ENCODE peak calls at places on chromosomes 5 and 9, in five cellular contexts. One of them, this sample, is unnamed.

GRCh38 chr5:177600458-177601018 is 606 bp downstream of the B4GALT7 start:
- DNase-seq in HEK293T: no peak
- DNase-seq in stimulated activated CD8-positive, alpha-beta memory T cell treated with anti-CD3 and anti-CD28 coated beads, Interleukin-2, amount 100 ng/mL, for 48 hours: no peak
- DNase-seq in SK-N-SH: no peak
- DNase-seq in fibroblast of mammary gland: peak; percentile 31
- DNase-seq in this sample: peak; percentile 53

GRCh38 chr5:44987026-44987425 is 178.3 kb downstream of the MRPS30 start:
- DNase-seq in HEK293T: no peak
- DNase-seq in stimulated activated CD8-positive, alpha-beta memory T cell treated with anti-CD3 and anti-CD28 coated beads, Interleukin-2, amount 100 ng/mL, for 48 hours: no peak
- DNase-seq in SK-N-SH: no peak
- DNase-seq in fibroblast of mammary gland: no peak
- DNase-seq in this sample: peak; percentile 21

GRCh38 chr5:18024542-18024941 is 390.3 kb downstream of the TAF11L14 start:
- DNase-seq in HEK293T: no peak
- DNase-seq in stimulated activated CD8-positive, alpha-beta memory T cell treated with anti-CD3 and anti-CD28 coated beads, Interleukin-2, amount 100 ng/mL, for 48 hours: no peak
- DNase-seq in SK-N-SH: no peak
- DNase-seq in fibroblast of mammary gland: no peak
- DNase-seq in this sample: no peak

GRCh38 chr5:22531986-22532385 is 321.2 kb downstream of the CDH12 start:
- DNase-seq in HEK293T: no peak
- DNase-seq in stimulated activated CD8-positive, alpha-beta memory T cell treated with anti-CD3 and anti-CD28 coated beads, Interleukin-2, amount 100 ng/mL, for 48 hours: no peak
- DNase-seq in SK-N-SH: no peak
- DNase-seq in fibroblast of mammary gland: no peak
- DNase-seq in this sample: no peak

GRCh38 chr9:72065076-72065475 is 4.7 kb upstream of the C9orf57 start:
- DNase-seq in HEK293T: no peak
- DNase-seq in stimulated activated CD8-positive, alpha-beta memory T cell treated with anti-CD3 and anti-CD28 coated beads, Interleukin-2, amount 100 ng/mL, for 48 hours: no peak
- DNase-seq in SK-N-SH: no peak
- DNase-seq in fibroblast of mammary gland: peak; percentile 68
- DNase-seq in this sample: no peak

GRCh38 chr9:129237195-129237611 is 59.1 kb upstream of the IER5L start:
- DNase-seq in HEK293T: no peak
- DNase-seq in stimulated activated CD8-positive, alpha-beta memory T cell treated with anti-CD3 and anti-CD28 coated beads, Interleukin-2, amount 100 ng/mL, for 48 hours: peak; percentile 51
- DNase-seq in SK-N-SH: no peak
- DNase-seq in fibroblast of mammary gland: peak; percentile 71
- DNase-seq in this sample: peak; percentile 76

GRCh38 chr9:37511006-37511714 is 25.4 kb downstream of the POLR1E start:
- DNase-seq in HEK293T: peak; percentile 70
- DNase-seq in stimulated activated CD8-positive, alpha-beta memory T cell treated with anti-CD3 and anti-CD28 coated beads, Interleukin-2, amount 100 ng/mL, for 48 hours: no peak
- DNase-seq in SK-N-SH: peak; percentile 52
- DNase-seq in fibroblast of mammary gland: no peak
- DNase-seq in this sample: peak; percentile 45

GRCh38 chr9:132644251-132644650 is 25.5 kb downstream of the DDX31 start:
- DNase-seq in HEK293T: peak; percentile 41
- DNase-seq in stimulated activated CD8-positive, alpha-beta memory T cell treated with anti-CD3 and anti-CD28 coated beads, Interleukin-2, amount 100 ng/mL, for 48 hours: no peak
- DNase-seq in SK-N-SH: peak; percentile 44
- DNase-seq in fibroblast of mammary gland: no peak
- DNase-seq in this sample: peak; percentile 39

GRCh38 chr5:72441861-72442540 is 65.2 kb downstream of the ZNF366 start:
- DNase-seq in HEK293T: no peak
- DNase-seq in stimulated activated CD8-positive, alpha-beta memory T cell treated with anti-CD3 and anti-CD28 coated beads, Interleukin-2, amount 100 ng/mL, for 48 hours: no peak
- DNase-seq in SK-N-SH: no peak
- DNase-seq in fibroblast of mammary gland: peak; percentile 98
- DNase-seq in this sample: peak; percentile 97

GRCh38 chr5:142342128-142342981 is 17.5 kb upstream of the SPRY4 start:
- DNase-seq in HEK293T: no peak
- DNase-seq in stimulated activated CD8-positive, alpha-beta memory T cell treated with anti-CD3 and anti-CD28 coated beads, Interleukin-2, amount 100 ng/mL, for 48 hours: no peak
- DNase-seq in SK-N-SH: no peak
- DNase-seq in fibroblast of mammary gland: peak; percentile 93
- DNase-seq in this sample: peak; percentile 91

GRCh38 chr5:66805514-66806430 is 209.6 kb downstream of the MAST4 start:
- DNase-seq in HEK293T: no peak
- DNase-seq in stimulated activated CD8-positive, alpha-beta memory T cell treated with anti-CD3 and anti-CD28 coated beads, Interleukin-2, amount 100 ng/mL, for 48 hours: no peak
- DNase-seq in SK-N-SH: no peak
- DNase-seq in fibroblast of mammary gland: no peak
- DNase-seq in this sample: peak; percentile 34

GRCh38 chr5:178786424-178786823 is 56.0 kb upstream of the ZNF354A start:
- DNase-seq in HEK293T: no peak
- DNase-seq in stimulated activated CD8-positive, alpha-beta memory T cell treated with anti-CD3 and anti-CD28 coated beads, Interleukin-2, amount 100 ng/mL, for 48 hours: no peak
- DNase-seq in SK-N-SH: no peak
- DNase-seq in fibroblast of mammary gland: no peak
- DNase-seq in this sample: no peak

GRCh38 chr5:39599721-39600431 is 175.1 kb upstream of the DAB2 start:
- DNase-seq in HEK293T: no peak
- DNase-seq in stimulated activated CD8-positive, alpha-beta memory T cell treated with anti-CD3 and anti-CD28 coated beads, Interleukin-2, amount 100 ng/mL, for 48 hours: no peak
- DNase-seq in SK-N-SH: no peak
- DNase-seq in fibroblast of mammary gland: peak; percentile 86
- DNase-seq in this sample: peak; percentile 71

GRCh38 chr5:150481972-150482406 is 25.9 kb upstream of the NDST1 start:
- DNase-seq in HEK293T: no peak
- DNase-seq in stimulated activated CD8-positive, alpha-beta memory T cell treated with anti-CD3 and anti-CD28 coated beads, Interleukin-2, amount 100 ng/mL, for 48 hours: no peak
- DNase-seq in SK-N-SH: no peak
- DNase-seq in fibroblast of mammary gland: no peak
- DNase-seq in this sample: no peak

This sample was measured in ELR.